ENCODE peak calls at places on chromosome 12, in four cellular contexts. W is GM18507, M is astrocyte of the spinal cord, J is amniotic stem cell. N is an unnamed sample.

GRCh38 chr12:65858831-65859230 is 34.5 kb downstream of the HMGA2 start:
- DNase-seq in W (no peak), M (no peak), J (no peak), N (no peak)

GRCh38 chr12:124474709-124475108 is 92.7 kb downstream of the NCOR2 start:
- DNase-seq in W (no peak), M (no peak), J (no peak), N (no peak)

GRCh38 chr12:3491938-3492867 is 1.2 kb downstream of the PRMT8 start:
- DNase-seq in J (peak; percentile 1), M (peak; percentile 51), W (peak; percentile 20), N (no peak)

GRCh38 chr12:67256649-67257048 is 12.5 kb upstream of the CAND1 start:
- DNase-seq in W (no peak), J (no peak), M (no peak), N (no peak)

GRCh38 chr12:131091413-131091975 is 137.8 kb downstream of the ADGRD1 start:
- DNase-seq in M (no peak), J (no peak), W (no peak), N (no peak)

GRCh38 chr12:106281056-106281782 is 21.3 kb upstream of the TCP11L2 start:
- DNase-seq in J (no peak), M (no peak), W (no peak), N (no peak)

GRCh38 chr12:110245278-110245868 is 35.7 kb upstream of the ATP2A2 start:
- DNase-seq in W (peak; percentile 26), J (no peak), M (no peak), N (no peak)

GRCh38 chr12:3295648-3296408 is 195.2 kb upstream of the PRMT8 start:
- DNase-seq in J (no peak), M (peak; percentile 39), W (no peak), N (no peak)

GRCh38 chr12:122886161-122886560 is 9.8 kb downstream of the VPS37B start:
- DNase-seq in M (no peak), J (no peak), W (no peak), N (no peak)

GRCh38 chr12:114046236-114046998 is 80.3 kb upstream of the RBM19 start:
- DNase-seq in W (no peak), M (no peak), J (no peak), N (no peak)

GRCh38 chr12:52542157-52542556 is 10.8 kb downstream of the KRT71 start:
- DNase-seq in W (no peak), J (no peak), M (no peak), N (no peak)

GRCh38 chr12:27179399-27180214 is 64.5 kb upstream of the STK38L start:
- DNase-seq in M (peak; percentile 98), J (peak; percentile 81), W (peak; percentile 25), N (peak; percentile 97)

GRCh38 chr12:79121486-79121885 is 256.9 kb downstream of the SYT1 start:
- DNase-seq in W (no peak), J (no peak), M (no peak), N (no peak)

GRCh38 chr12:67482751-67483661 is 165.5 kb upstream of the DYRK2 start:
- DNase-seq in J (no peak), W (no peak), M (peak; percentile 64), N (peak; percentile 47)

GRCh38 chr12:114878781-114879180 is 194.8 kb upstream of the TBX3 start:
- DNase-seq in J (no peak), W (no peak), M (no peak), N (no peak)

GRCh38 chr12:52454411-52455201 is 2.7 kb upstream of the KRT6B start:
- DNase-seq in M (no peak), J (no peak), W (no peak), N (no peak)

GRCh38 chr12:12681061-12681765 is 14.8 kb downstream of the GPR19 start:
- DNase-seq in M (no peak), J (no peak), W (no peak), N (no peak)

GRCh38 chr12:91890742-91891141 is 254.9 kb downstream of the BTG1 start:
- DNase-seq in W (no peak), J (no peak), M (no peak), N (no peak)

GRCh38 chr12:14825256-14825655 is 11.3 kb upstream of the SMCO3 start:
- DNase-seq in M (no peak), W (no peak), J (no peak), N (no peak)

GRCh38 chr12:131749618-131750315 is 38.9 kb downstream of the SFSWAP start:
- DNase-seq in M (no peak), W (no peak), J (no peak), N (no peak)